ENCODE peak calls at places on chromosome 5, in five cellular contexts. N is HS-5; Y is mesothelial cell of epicardium; E is AG20443; F is CD8-positive, alpha-beta T cell. A is an unnamed sample.

GRCh38 chr5:176870110-176870591 is 29.0 kb downstream of the HK3 start:
- DNase-seq in N (no peak), Y (no peak), E (peak), F (no peak), A (peak)

GRCh38 chr5:35371971-35372426 is 141.7 kb upstream of the PRLR start:
- DNase-seq in N (no peak), Y (no peak), E (no peak), F (no peak), A (no peak)

GRCh38 chr5:18761801-18762200 is 1127.5 kb downstream of the TAF11L14 start:
- DNase-seq in N (no peak), Y (no peak), E (no peak), F (no peak), A (no peak)

GRCh38 chr5:39892708-39893107 is 467.9 kb upstream of the DAB2 start:
- DNase-seq in N (peak), Y (no peak), E (no peak), F (no peak), A (no peak)

GRCh38 chr5:136780518-136780917 is 415.2 kb upstream of the TRPC7 start:
- DNase-seq in N (no peak), Y (no peak), E (no peak), F (no peak), A (no peak)

GRCh38 chr5:180315762-180316212 is 23.9 kb upstream of the MAPK9 start:
- DNase-seq in N (no peak), Y (no peak), E (peak), F (peak), A (peak)

GRCh38 chr5:149837680-149838269 is 106.8 kb downstream of the PDE6A start:
- DNase-seq in N (no peak), Y (peak), E (peak), F (no peak), A (peak)

GRCh38 chr5:136629125-136629790 is 263.9 kb upstream of the TRPC7 start:
- DNase-seq in N (no peak), Y (no peak), E (no peak), F (no peak), A (no peak)

GRCh38 chr5:69074664-69075521 is 18.9 kb upstream of the SLC30A5 start:
- DNase-seq in N (no peak), Y (no peak), E (no peak), F (no peak), A (no peak)

GRCh38 chr5:129163979-129164378 is 69.4 kb downstream of the ISOC1 start:
- DNase-seq in N (no peak), Y (no peak), E (no peak), F (no peak), A (no peak)

GRCh38 chr5:15008476-15008875 is 136.9 kb upstream of the ANKH start:
- DNase-seq in N (peak), Y (peak), E (peak), F (no peak), A (no peak)